ENCODE peak calls at places on chromosomes 2 and 18, in five cellular contexts. One of them, this sample, is unnamed.

GRCh38 chr18:69484699-69485396 is 84.2 kb downstream of the DOK6 start:
- DNase-seq in HFF-Myc: peak
- DNase-seq in fibroblast of pulmonary artery: peak
- DNase-seq in retinal pigment epithelial cell: no peak
- DNase-seq in CD4-positive, CD25-positive, alpha-beta regulatory T cell: no peak
- DNase-seq in this sample: no peak

GRCh38 chr18:63099848-63100625 is 219.5 kb downstream of the BCL2 start:
- DNase-seq in HFF-Myc: no peak
- DNase-seq in fibroblast of pulmonary artery: no peak
- DNase-seq in retinal pigment epithelial cell: no peak
- DNase-seq in CD4-positive, CD25-positive, alpha-beta regulatory T cell: no peak
- DNase-seq in this sample: peak

GRCh38 chr2:172672114-172672513 is 63.5 kb upstream of the RAPGEF4 start:
- DNase-seq in HFF-Myc: no peak
- DNase-seq in fibroblast of pulmonary artery: no peak
- DNase-seq in retinal pigment epithelial cell: no peak
- DNase-seq in CD4-positive, CD25-positive, alpha-beta regulatory T cell: no peak
- DNase-seq in this sample: no peak

GRCh38 chr2:151260492-151261239 is 997 bp downstream of the RBM43 start:
- DNase-seq in HFF-Myc: no peak
- DNase-seq in fibroblast of pulmonary artery: peak
- DNase-seq in retinal pigment epithelial cell: no peak
- DNase-seq in CD4-positive, CD25-positive, alpha-beta regulatory T cell: peak
- DNase-seq in this sample: no peak

GRCh38 chr2:94759211-94759610 is 112.0 kb upstream of the TEKT4 start:
- DNase-seq in HFF-Myc: no peak
- DNase-seq in fibroblast of pulmonary artery: no peak
- DNase-seq in retinal pigment epithelial cell: no peak
- DNase-seq in CD4-positive, CD25-positive, alpha-beta regulatory T cell: no peak
- DNase-seq in this sample: peak

GRCh38 chr2:199440118-199440517 is 17.6 kb downstream of the SATB2 start:
- DNase-seq in HFF-Myc: no peak
- DNase-seq in fibroblast of pulmonary artery: no peak
- DNase-seq in retinal pigment epithelial cell: no peak
- DNase-seq in CD4-positive, CD25-positive, alpha-beta regulatory T cell: no peak
- DNase-seq in this sample: no peak

GRCh38 chr2:172480301-172481218 is 53.2 kb downstream of the ITGA6 start:
- DNase-seq in HFF-Myc: no peak
- DNase-seq in fibroblast of pulmonary artery: peak
- DNase-seq in retinal pigment epithelial cell: no peak
- DNase-seq in CD4-positive, CD25-positive, alpha-beta regulatory T cell: no peak
- DNase-seq in this sample: peak

GRCh38 chr2:25951071-25951547 is 31.2 kb downstream of the KIF3C start:
- DNase-seq in HFF-Myc: peak
- DNase-seq in fibroblast of pulmonary artery: peak
- DNase-seq in retinal pigment epithelial cell: peak
- DNase-seq in CD4-positive, CD25-positive, alpha-beta regulatory T cell: peak
- DNase-seq in this sample: peak

GRCh38 chr2:229489016-229489415 is 217.9 kb upstream of the PID1 start:
- DNase-seq in HFF-Myc: no peak
- DNase-seq in fibroblast of pulmonary artery: peak
- DNase-seq in retinal pigment epithelial cell: no peak
- DNase-seq in CD4-positive, CD25-positive, alpha-beta regulatory T cell: no peak
- DNase-seq in this sample: no peak

GRCh38 chr2:240235811-240236210 is 95.4 kb upstream of the OTOS start:
- DNase-seq in HFF-Myc: no peak
- DNase-seq in fibroblast of pulmonary artery: no peak
- DNase-seq in retinal pigment epithelial cell: no peak
- DNase-seq in CD4-positive, CD25-positive, alpha-beta regulatory T cell: no peak
- DNase-seq in this sample: no peak

GRCh38 chr2:186309901-186310300 is 176.2 kb upstream of the ZC3H15 start:
- DNase-seq in HFF-Myc: peak
- DNase-seq in fibroblast of pulmonary artery: peak
- DNase-seq in retinal pigment epithelial cell: peak
- DNase-seq in CD4-positive, CD25-positive, alpha-beta regulatory T cell: no peak
- DNase-seq in this sample: no peak

GRCh38 chr2:1553671-1554295 is 140.5 kb downstream of the TPO start:
- DNase-seq in HFF-Myc: no peak
- DNase-seq in fibroblast of pulmonary artery: peak
- DNase-seq in retinal pigment epithelial cell: peak
- DNase-seq in CD4-positive, CD25-positive, alpha-beta regulatory T cell: no peak
- DNase-seq in this sample: no peak

GRCh38 chr2:3222636-3223035 is 155.0 kb downstream of the EIPR1 start:
- DNase-seq in HFF-Myc: no peak
- DNase-seq in fibroblast of pulmonary artery: no peak
- DNase-seq in retinal pigment epithelial cell: no peak
- DNase-seq in CD4-positive, CD25-positive, alpha-beta regulatory T cell: peak
- DNase-seq in this sample: peak

GRCh38 chr18:74215863-74216262 is 67.5 kb downstream of the TIMM21 start:
- DNase-seq in HFF-Myc: no peak
- DNase-seq in fibroblast of pulmonary artery: no peak
- DNase-seq in retinal pigment epithelial cell: no peak
- DNase-seq in CD4-positive, CD25-positive, alpha-beta regulatory T cell: no peak
- DNase-seq in this sample: no peak

GRCh38 chr2:76921006-76921405 is 601.2 kb downstream of the LRRTM4 start:
- DNase-seq in HFF-Myc: no peak
- DNase-seq in fibroblast of pulmonary artery: no peak
- DNase-seq in retinal pigment epithelial cell: no peak
- DNase-seq in CD4-positive, CD25-positive, alpha-beta regulatory T cell: no peak
- DNase-seq in this sample: no peak

GRCh38 chr2:177143444-177143843 is 69.2 kb upstream of the HNRNPA3 start:
- DNase-seq in HFF-Myc: peak
- DNase-seq in fibroblast of pulmonary artery: peak
- DNase-seq in retinal pigment epithelial cell: no peak
- DNase-seq in CD4-positive, CD25-positive, alpha-beta regulatory T cell: no peak
- DNase-seq in this sample: no peak

GRCh38 chr2:177149155-177149503 is 63.5 kb upstream of the HNRNPA3 start:
- DNase-seq in HFF-Myc: no peak
- DNase-seq in fibroblast of pulmonary artery: no peak
- DNase-seq in retinal pigment epithelial cell: no peak
- DNase-seq in CD4-positive, CD25-positive, alpha-beta regulatory T cell: no peak
- DNase-seq in this sample: no peak

GRCh38 chr2:177147093-177147694 is 65.4 kb upstream of the HNRNPA3 start:
- DNase-seq in HFF-Myc: no peak
- DNase-seq in fibroblast of pulmonary artery: peak
- DNase-seq in retinal pigment epithelial cell: no peak
- DNase-seq in CD4-positive, CD25-positive, alpha-beta regulatory T cell: no peak
- DNase-seq in this sample: peak

GRCh38 chr2:177148477-177149154 is 64.0 kb upstream of the HNRNPA3 start:
- DNase-seq in HFF-Myc: no peak
- DNase-seq in fibroblast of pulmonary artery: peak
- DNase-seq in retinal pigment epithelial cell: no peak
- DNase-seq in CD4-positive, CD25-positive, alpha-beta regulatory T cell: peak
- DNase-seq in this sample: peak

DNA sequence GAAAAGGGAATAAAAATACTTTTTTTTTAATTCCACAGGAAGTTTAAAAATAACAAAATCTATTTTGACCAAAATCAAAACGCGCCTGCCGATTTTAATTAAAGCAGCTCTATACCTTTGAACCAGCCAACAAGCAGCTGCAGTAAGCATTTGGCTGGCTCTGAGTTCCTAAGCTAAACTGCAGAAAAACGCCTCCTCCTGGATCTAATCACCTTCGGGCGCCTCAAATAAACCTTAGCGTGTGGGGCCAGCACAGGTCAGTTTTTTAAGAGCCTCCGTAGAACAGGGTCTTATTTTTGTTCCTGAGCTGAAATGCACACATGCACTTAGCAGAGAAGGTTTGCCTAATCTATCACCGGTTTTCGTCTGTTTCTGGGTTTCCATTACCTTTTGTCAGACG is 64.8 kb upstream of the HNRNPA3 start:
- DNase-seq in HFF-Myc: no peak
- DNase-seq in fibroblast of pulmonary artery: no peak
- DNase-seq in retinal pigment epithelial cell: no peak
- DNase-seq in CD4-positive, CD25-positive, alpha-beta regulatory T cell: no peak
- DNase-seq in this sample: no peak
- H3K4me3 ChIP-seq in HFF-Myc: no peak
- H3K4me3 ChIP-seq in fibroblast of pulmonary artery: peak
- H3K4me3 ChIP-seq in retinal pigment epithelial cell: no peak
- H3K4me3 ChIP-seq in CD4-positive, CD25-positive, alpha-beta regulatory T cell: peak
- H3K4me3 ChIP-seq in this sample: no peak

DNA sequence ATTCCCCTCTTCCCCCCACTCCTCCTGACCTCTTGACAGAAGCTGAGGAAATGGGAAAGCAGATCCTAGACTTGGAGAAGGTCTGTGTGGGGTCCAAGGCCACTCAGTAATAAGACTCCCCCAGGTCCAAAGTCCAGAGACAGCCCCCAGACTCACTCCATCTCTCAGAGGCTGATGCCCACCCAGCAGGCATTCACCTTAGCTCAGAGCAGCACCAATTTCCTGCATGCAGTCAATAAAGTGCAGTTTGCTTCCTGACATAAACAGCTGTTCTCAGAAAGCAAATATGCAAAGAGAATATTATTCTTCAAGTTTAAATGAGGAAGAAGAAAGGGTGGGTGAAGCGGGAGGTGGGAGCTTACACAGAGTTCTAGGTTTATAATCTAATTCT is 84.1 kb upstream of the RTN4 start:
- DNase-seq in HFF-Myc: no peak
- DNase-seq in fibroblast of pulmonary artery: no peak
- DNase-seq in retinal pigment epithelial cell: no peak
- DNase-seq in CD4-positive, CD25-positive, alpha-beta regulatory T cell: no peak
- DNase-seq in this sample: no peak
- H3K4me3 ChIP-seq in HFF-Myc: no peak
- H3K4me3 ChIP-seq in fibroblast of pulmonary artery: no peak
- H3K4me3 ChIP-seq in retinal pigment epithelial cell: no peak
- H3K4me3 ChIP-seq in CD4-positive, CD25-positive, alpha-beta regulatory T cell: peak
- H3K4me3 ChIP-seq in this sample: peak

DNA sequence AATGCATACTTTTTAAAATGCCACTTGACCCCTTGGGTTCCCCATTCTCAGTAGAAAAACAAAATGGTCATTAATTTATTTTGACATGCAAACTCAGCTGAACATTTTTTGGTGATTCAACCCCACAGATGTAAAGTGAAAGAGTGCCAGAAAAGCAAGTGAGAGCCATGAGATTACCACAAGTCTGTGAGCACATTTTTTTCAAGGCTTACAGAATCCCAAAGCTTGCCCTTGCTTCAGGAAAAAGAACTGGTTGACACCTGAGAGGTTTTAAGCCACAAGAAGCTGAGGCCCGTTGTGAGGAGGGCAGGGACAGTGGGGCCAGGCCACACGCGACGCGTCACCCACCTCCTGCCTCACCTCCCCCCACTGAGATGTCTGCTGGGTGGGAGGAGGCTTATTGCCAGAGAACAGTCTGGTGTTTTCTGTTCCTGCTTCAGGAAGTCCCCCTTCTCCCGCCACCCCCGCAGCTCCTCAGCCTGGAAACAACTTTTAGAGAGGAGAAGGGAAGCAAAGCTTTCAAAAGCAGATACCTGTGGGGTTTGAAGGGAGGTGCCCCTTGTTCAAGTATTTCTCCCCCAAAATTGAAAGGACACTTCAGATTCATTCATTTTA is 70.5 kb upstream of the CYP1B1 start:
- DNase-seq in HFF-Myc: peak
- DNase-seq in fibroblast of pulmonary artery: peak
- DNase-seq in retinal pigment epithelial cell: peak
- DNase-seq in CD4-positive, CD25-positive, alpha-beta regulatory T cell: no peak
- DNase-seq in this sample: no peak
- H3K4me3 ChIP-seq in HFF-Myc: peak
- H3K4me3 ChIP-seq in fibroblast of pulmonary artery: peak
- H3K4me3 ChIP-seq in retinal pigment epithelial cell: peak
- H3K4me3 ChIP-seq in CD4-positive, CD25-positive, alpha-beta regulatory T cell: no peak
- H3K4me3 ChIP-seq in this sample: no peak

GRCh38 chr2:79394485-79394859 is 118.4 kb upstream of the CTNNA2 start:
- DNase-seq in HFF-Myc: no peak
- DNase-seq in fibroblast of pulmonary artery: no peak
- DNase-seq in retinal pigment epithelial cell: no peak
- DNase-seq in CD4-positive, CD25-positive, alpha-beta regulatory T cell: no peak
- DNase-seq in this sample: no peak

GRCh38 chr2:79393107-79393506 is 119.7 kb upstream of the CTNNA2 start:
- DNase-seq in HFF-Myc: no peak
- DNase-seq in fibroblast of pulmonary artery: no peak
- DNase-seq in retinal pigment epithelial cell: no peak
- DNase-seq in CD4-positive, CD25-positive, alpha-beta regulatory T cell: no peak
- DNase-seq in this sample: no peak

GRCh38 chr2:79389475-79389874 is 123.4 kb upstream of the CTNNA2 start:
- DNase-seq in HFF-Myc: no peak
- DNase-seq in fibroblast of pulmonary artery: no peak
- DNase-seq in retinal pigment epithelial cell: no peak
- DNase-seq in CD4-positive, CD25-positive, alpha-beta regulatory T cell: no peak
- DNase-seq in this sample: no peak

GRCh38 chr2:79393806-79394484 is 118.9 kb upstream of the CTNNA2 start:
- DNase-seq in HFF-Myc: no peak
- DNase-seq in fibroblast of pulmonary artery: no peak
- DNase-seq in retinal pigment epithelial cell: no peak
- DNase-seq in CD4-positive, CD25-positive, alpha-beta regulatory T cell: no peak
- DNase-seq in this sample: no peak
- H3K4me3 ChIP-seq in HFF-Myc: no peak
- H3K4me3 ChIP-seq in fibroblast of pulmonary artery: no peak
- H3K4me3 ChIP-seq in retinal pigment epithelial cell: no peak
- H3K4me3 ChIP-seq in CD4-positive, CD25-positive, alpha-beta regulatory T cell: no peak
- H3K4me3 ChIP-seq in this sample: no peak

GRCh38 chr2:237694423-237695194 is 67.2 kb downstream of the LRRFIP1 start:
- DNase-seq in HFF-Myc: no peak
- DNase-seq in fibroblast of pulmonary artery: no peak
- DNase-seq in retinal pigment epithelial cell: no peak
- DNase-seq in CD4-positive, CD25-positive, alpha-beta regulatory T cell: no peak
- DNase-seq in this sample: peak
- H3K4me3 ChIP-seq in HFF-Myc: peak
- H3K4me3 ChIP-seq in fibroblast of pulmonary artery: peak
- H3K4me3 ChIP-seq in retinal pigment epithelial cell: peak
- H3K4me3 ChIP-seq in CD4-positive, CD25-positive, alpha-beta regulatory T cell: peak
- H3K4me3 ChIP-seq in this sample: peak

GRCh38 chr2:235026137-235026536 is 74.3 kb downstream of the SH3BP4 start:
- DNase-seq in HFF-Myc: peak
- DNase-seq in fibroblast of pulmonary artery: peak
- DNase-seq in retinal pigment epithelial cell: peak
- DNase-seq in CD4-positive, CD25-positive, alpha-beta regulatory T cell: no peak
- DNase-seq in this sample: no peak
- H3K4me3 ChIP-seq in HFF-Myc: no peak
- H3K4me3 ChIP-seq in fibroblast of pulmonary artery: no peak
- H3K4me3 ChIP-seq in retinal pigment epithelial cell: no peak
- H3K4me3 ChIP-seq in CD4-positive, CD25-positive, alpha-beta regulatory T cell: no peak
- H3K4me3 ChIP-seq in this sample: no peak

DNA sequence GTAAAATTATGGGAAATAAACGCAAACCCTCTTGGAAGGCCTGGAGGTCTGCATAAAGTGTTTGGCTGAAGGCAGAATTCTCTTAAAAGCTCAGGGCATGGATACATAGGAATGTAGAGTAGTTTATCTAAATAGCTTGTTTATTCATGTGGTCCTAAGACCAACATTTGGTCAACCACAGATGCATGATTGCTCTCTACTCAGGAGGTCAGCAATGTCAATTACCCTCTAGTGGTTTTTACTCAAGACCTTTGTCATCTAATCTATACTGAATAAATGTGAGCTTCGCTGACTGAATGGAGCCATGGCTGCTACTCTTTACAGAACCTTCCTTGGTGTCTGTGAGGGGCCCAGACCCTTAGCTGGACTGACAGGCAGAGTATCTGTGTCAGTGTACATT is 139.8 kb downstream of the ATL2 start:
- DNase-seq in HFF-Myc: no peak
- DNase-seq in fibroblast of pulmonary artery: no peak
- DNase-seq in retinal pigment epithelial cell: no peak
- DNase-seq in CD4-positive, CD25-positive, alpha-beta regulatory T cell: no peak
- DNase-seq in this sample: no peak
- H3K4me3 ChIP-seq in HFF-Myc: no peak
- H3K4me3 ChIP-seq in fibroblast of pulmonary artery: no peak
- H3K4me3 ChIP-seq in retinal pigment epithelial cell: no peak
- H3K4me3 ChIP-seq in CD4-positive, CD25-positive, alpha-beta regulatory T cell: no peak
- H3K4me3 ChIP-seq in this sample: no peak

This sample was measured in Jurkat, Clone E6-1.